ENCODE peak calls at places on chromosomes 6 and 20, in nine cellular contexts. J, Z, U, S, D, I, H, O and E are unnamed samples.

GRCh38 chr6:48150701-48151100 is 39.7 kb upstream of the PTCHD4 start:
- DNase-seq in J (no peak), Z (no peak), U (no peak), S (no peak), D (no peak), I (no peak), H (no peak), O (no peak), E (no peak)

GRCh38 chr6:154558984-154559383 is 48.5 kb upstream of the CNKSR3 start:
- DNase-seq in J (no peak), Z (no peak), U (no peak), S (no peak), D (no peak), I (no peak), H (no peak), O (no peak), E (no peak)

GRCh38 chr6:101386982-101387381 is 6.5 kb upstream of the GRIK2 start:
- DNase-seq in J (no peak), Z (no peak), U (no peak), S (no peak), D (no peak), I (no peak), H (no peak), O (no peak), E (no peak)

GRCh38 chr6:136549359-136550044 is 720 bp downstream of the MAP7 start:
- DNase-seq in J (peak; percentile 34), Z (no peak), U (no peak), S (peak; percentile 32), D (no peak), I (peak; percentile 50), H (peak; percentile 18), O (no peak), E (peak; percentile 19)

GRCh38 chr6:145323652-145324051 is 411.7 kb downstream of the EPM2A start:
- DNase-seq in J (no peak), Z (no peak), U (no peak), S (no peak), D (no peak), I (no peak), H (no peak), O (no peak), E (no peak)

GRCh38 chr20:23257848-23258746 is 92.5 kb upstream of the NXT1 start:
- DNase-seq in J (no peak), Z (no peak), U (peak; percentile 89), S (no peak), D (no peak), I (no peak), H (peak; percentile 33), O (no peak), E (no peak)

GRCh38 chr20:16124911-16125776 is 448.1 kb downstream of the KIF16B start:
- DNase-seq in J (no peak), Z (no peak), U (no peak), S (no peak), D (no peak), I (no peak), H (no peak), O (no peak), E (no peak)

GRCh38 chr6:167047554-167047953 is 48.4 kb downstream of the CEP43 start:
- DNase-seq in J (no peak), Z (no peak), U (no peak), S (peak; percentile 39), D (peak; percentile 86), I (peak; percentile 76), H (peak; percentile 36), O (no peak), E (no peak)

GRCh38 chr20:32572271-32572968 is 12.7 kb downstream of the NOL4L start:
- DNase-seq in J (no peak), Z (no peak), U (no peak), S (no peak), D (no peak), I (no peak), H (no peak), O (no peak), E (peak; percentile 18)

GRCh38 chr6:29916741-29917140 is 25.6 kb upstream of the HLA-A start:
- DNase-seq in J (no peak), Z (no peak), U (no peak), S (no peak), D (no peak), I (no peak), H (no peak), O (no peak), E (no peak)

GRCh38 chr20:22341508-22341907 is 242.9 kb downstream of the FOXA2 start:
- DNase-seq in J (no peak), Z (no peak), U (peak; percentile 5), S (no peak), D (no peak), I (no peak), H (no peak), O (no peak), E (no peak)

GRCh38 chr20:31674895-31675827 is 37.4 kb downstream of the COX4I2 start:
- DNase-seq in J (no peak), Z (no peak), U (peak; percentile 73), S (peak; percentile 69), D (peak; percentile 84), I (peak; percentile 83), H (peak; percentile 77), O (peak; percentile 21), E (no peak)

GRCh38 chr6:30238178-30238795 is 25.1 kb upstream of the TRIM26 start:
- DNase-seq in J (no peak), Z (no peak), U (no peak), S (no peak), D (peak; percentile 48), I (no peak), H (no peak), O (no peak), E (no peak)

GRCh38 chr6:71404145-71404966 is 115.7 kb downstream of the OGFRL1 start:
- DNase-seq in J (no peak), Z (no peak), U (peak; percentile 85), S (no peak), D (no peak), I (no peak), H (peak; percentile 18), O (no peak), E (no peak)

GRCh38 chr6:137283080-137283479 is 63.9 kb upstream of the IFNGR1 start:
- DNase-seq in J (no peak), Z (no peak), U (no peak), S (no peak), D (no peak), I (no peak), H (no peak), O (no peak), E (no peak)

GRCh38 chr6:82362868-82363267 is 749 bp upstream of the TPBG start:
- DNase-seq in J (no peak), Z (no peak), U (peak; percentile 90), S (no peak), D (no peak), I (no peak), H (peak; percentile 6), O (no peak), E (no peak)

GRCh38 chr6:82365011-82365751 is 1.6 kb downstream of the TPBG start:
- DNase-seq in J (peak; percentile 35), Z (peak; percentile 44), U (peak; percentile 53), S (peak; percentile 16), D (peak; percentile 26), I (peak; percentile 53), H (peak; percentile 27), O (no peak), E (peak; percentile 69)

GRCh38 chr6:82364087-82365010 is 732 bp downstream of the TPBG start:
- DNase-seq in J (peak; percentile 45), Z (peak; percentile 40), U (peak; percentile 73), S (peak; percentile 46), D (peak; percentile 60), I (peak; percentile 63), H (peak; percentile 48), O (no peak), E (peak; percentile 39)

GRCh38 chr6:82362144-82362543 is 1.5 kb upstream of the TPBG start:
- DNase-seq in J (no peak), Z (no peak), U (no peak), S (no peak), D (no peak), I (no peak), H (no peak), O (no peak), E (no peak)

DNA sequence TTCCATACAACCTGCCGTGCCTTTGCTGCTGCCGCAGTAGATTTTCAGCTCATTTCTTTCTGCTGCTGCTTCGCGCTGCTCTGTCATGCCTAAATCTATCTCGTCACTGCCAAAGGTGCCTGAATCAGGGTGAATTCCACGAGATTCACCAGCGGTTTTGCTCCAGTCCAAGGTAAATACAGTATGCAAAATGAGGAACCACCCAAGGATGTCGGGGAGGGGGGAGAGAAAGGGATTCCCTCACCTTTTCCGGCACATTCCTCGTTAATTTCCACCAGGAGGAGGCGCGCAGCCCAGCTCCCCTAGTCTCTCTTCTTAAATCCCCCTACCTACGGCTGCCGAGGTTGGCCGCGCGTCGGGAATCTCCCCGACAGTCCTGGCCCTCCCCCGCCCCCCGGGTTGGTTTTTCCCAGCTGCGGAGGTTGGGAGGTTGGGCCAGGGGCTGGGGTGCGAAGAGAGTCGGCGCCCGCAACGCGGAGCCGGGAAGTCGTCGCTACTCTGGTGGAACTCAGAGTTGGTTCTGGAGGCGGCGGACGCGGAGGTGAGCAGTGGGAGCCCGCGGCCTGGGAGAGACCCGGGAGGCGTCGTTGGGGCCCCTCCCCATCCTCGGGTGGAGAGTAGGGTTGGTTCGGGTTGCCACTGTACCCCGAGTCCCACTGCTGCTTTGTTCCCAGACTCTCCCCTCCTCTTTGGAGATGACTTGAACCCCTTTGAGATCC is at the start of gene TPBG:
- DNase-seq in J (peak; percentile 69), Z (peak; percentile 59), U (peak; percentile 82), S (peak; percentile 61), D (peak; percentile 72), I (peak; percentile 59), H (peak; percentile 43), O (no peak), E (peak; percentile 71)
- TF ChIP-seq CTCF in J (peak; percentile 60), Z (peak; percentile 57), U (peak; percentile 44), S (peak; percentile 6), D (peak; percentile 11), I (no peak), H (peak; percentile 14), O (peak; percentile 34), E (peak; percentile 31)

GRCh38 chr6:39009476-39009875 is 39.1 kb upstream of the GLP1R start:
- DNase-seq in J (no peak), Z (no peak), U (no peak), S (no peak), D (no peak), I (no peak), H (no peak), O (peak; percentile 59), E (no peak)
- TF ChIP-seq CTCF in J (no peak), Z (no peak), U (no peak), S (no peak), D (no peak), I (no peak), H (no peak), O (no peak), E (no peak)

DNA sequence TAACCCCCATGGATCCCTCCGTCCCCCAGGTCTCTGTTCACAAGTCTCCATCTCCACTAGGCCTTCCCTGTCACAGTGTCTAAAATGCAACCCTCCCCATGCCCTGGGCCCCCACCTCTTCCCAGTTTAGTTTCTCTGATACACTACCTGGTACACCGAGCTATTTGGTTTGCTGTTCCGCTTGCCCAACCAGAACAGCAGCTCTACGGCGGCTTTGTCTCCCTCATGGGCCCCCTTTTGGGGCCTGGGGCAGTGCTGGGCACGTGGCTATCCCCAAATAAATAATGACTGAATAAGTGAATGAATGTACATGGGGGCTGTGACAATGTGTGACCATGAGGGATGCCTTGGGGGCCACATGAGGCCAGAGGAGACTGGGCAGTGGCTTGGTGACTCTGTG is 408.3 kb upstream of the SULF2 start:
- DNase-seq in J (no peak), Z (no peak), U (no peak), S (no peak), D (no peak), I (no peak), H (no peak), O (no peak), E (no peak)
- TF ChIP-seq CTCF in J (no peak), Z (no peak), U (no peak), S (no peak), D (no peak), I (no peak), H (no peak), O (no peak), E (no peak)

GRCh38 chr20:51380401-51381385 is 161.8 kb downstream of the NFATC2 start:
- DNase-seq in J (no peak), Z (no peak), U (no peak), S (no peak), D (peak; percentile 67), I (no peak), H (no peak), O (no peak), E (no peak)
- TF ChIP-seq CTCF in J (no peak), Z (no peak), U (no peak), S (no peak), D (no peak), I (no peak), H (no peak), O (no peak), E (no peak)